ENCODE peak calls at places on chromosomes 2 and 18, in four cellular contexts. One of them, this sample, is unnamed.

GRCh38 chr2:170509460-170510193 is 205.5 kb upstream of the SP5 start:
- DNase-seq in hepatocyte: no peak
- DNase-seq in GM23338: no peak
- DNase-seq in mammary epithelial cell: no peak
- DNase-seq in this sample: no peak

GRCh38 chr2:230666885-230667712 is 45.5 kb upstream of the CAB39 start:
- DNase-seq in hepatocyte: no peak
- DNase-seq in GM23338: no peak
- DNase-seq in mammary epithelial cell: peak; percentile 63
- DNase-seq in this sample: peak; percentile 48

GRCh38 chr18:62878305-62878704 is 163.0 kb downstream of the PHLPP1 start:
- DNase-seq in hepatocyte: no peak
- DNase-seq in GM23338: no peak
- DNase-seq in mammary epithelial cell: no peak
- DNase-seq in this sample: no peak

GRCh38 chr2:157468931-157469708 is 25.2 kb upstream of the CYTIP start:
- DNase-seq in hepatocyte: no peak
- DNase-seq in GM23338: no peak
- DNase-seq in mammary epithelial cell: peak; percentile 44
- DNase-seq in this sample: no peak

GRCh38 chr2:16392647-16393482 is 272.8 kb downstream of the CYRIA start:
- DNase-seq in hepatocyte: peak; percentile 21
- DNase-seq in GM23338: no peak
- DNase-seq in mammary epithelial cell: no peak
- DNase-seq in this sample: no peak

GRCh38 chr2:84939426-84940087 is 31.4 kb upstream of the KCMF1 start:
- DNase-seq in hepatocyte: no peak
- DNase-seq in GM23338: no peak
- DNase-seq in mammary epithelial cell: peak; percentile 40
- DNase-seq in this sample: no peak

GRCh38 chr2:169734172-169734847 is 678 bp downstream of the KLHL23 start:
- DNase-seq in hepatocyte: peak; percentile 62
- DNase-seq in GM23338: peak; percentile 75
- DNase-seq in mammary epithelial cell: peak; percentile 14
- DNase-seq in this sample: no peak

GRCh38 chr2:190599073-190599472 is 49.8 kb upstream of the NAB1 start:
- DNase-seq in hepatocyte: no peak
- DNase-seq in GM23338: no peak
- DNase-seq in mammary epithelial cell: no peak
- DNase-seq in this sample: no peak

GRCh38 chr18:56470679-56471345 is 167.6 kb downstream of the TXNL1 start:
- DNase-seq in hepatocyte: no peak
- DNase-seq in GM23338: no peak
- DNase-seq in mammary epithelial cell: no peak
- DNase-seq in this sample: no peak

GRCh38 chr2:219155054-219155644 is 5.5 kb downstream of the NHEJ1 start:
- DNase-seq in hepatocyte: peak; percentile 88
- DNase-seq in GM23338: peak; percentile 94
- DNase-seq in mammary epithelial cell: peak; percentile 54
- DNase-seq in this sample: peak; percentile 12

GRCh38 chr2:10123281-10123680 is 742 bp downstream of the RRM2 start:
- DNase-seq in hepatocyte: no peak
- DNase-seq in GM23338: no peak
- DNase-seq in mammary epithelial cell: no peak
- DNase-seq in this sample: no peak

GRCh38 chr18:51337406-51337805 is 139.9 kb upstream of the MEX3C start:
- DNase-seq in hepatocyte: no peak
- DNase-seq in GM23338: no peak
- DNase-seq in mammary epithelial cell: peak; percentile 73
- DNase-seq in this sample: no peak

GRCh38 chr2:19900536-19901200 is 1.1 kb downstream of the TTC32 start:
- DNase-seq in hepatocyte: no peak
- DNase-seq in GM23338: peak; percentile 11
- DNase-seq in mammary epithelial cell: peak; percentile 39
- DNase-seq in this sample: no peak

GRCh38 chr2:207131634-207132418 is 33.9 kb downstream of the KLF7 start:
- DNase-seq in hepatocyte: no peak
- DNase-seq in GM23338: no peak
- DNase-seq in mammary epithelial cell: no peak
- DNase-seq in this sample: no peak

GRCh38 chr2:197258580-197258979 is 52.0 kb downstream of the ANKRD44 start:
- DNase-seq in hepatocyte: no peak
- DNase-seq in GM23338: no peak
- DNase-seq in mammary epithelial cell: peak; percentile 10
- DNase-seq in this sample: no peak
- H3K27ac ChIP-seq in hepatocyte: no peak overlapping the region
- H3K27ac ChIP-seq in GM23338: no peak overlapping the region
- H3K27ac ChIP-seq in mammary epithelial cell: no peak overlapping the region
- H3K27ac ChIP-seq in this sample: no peak overlapping the region

DNA sequence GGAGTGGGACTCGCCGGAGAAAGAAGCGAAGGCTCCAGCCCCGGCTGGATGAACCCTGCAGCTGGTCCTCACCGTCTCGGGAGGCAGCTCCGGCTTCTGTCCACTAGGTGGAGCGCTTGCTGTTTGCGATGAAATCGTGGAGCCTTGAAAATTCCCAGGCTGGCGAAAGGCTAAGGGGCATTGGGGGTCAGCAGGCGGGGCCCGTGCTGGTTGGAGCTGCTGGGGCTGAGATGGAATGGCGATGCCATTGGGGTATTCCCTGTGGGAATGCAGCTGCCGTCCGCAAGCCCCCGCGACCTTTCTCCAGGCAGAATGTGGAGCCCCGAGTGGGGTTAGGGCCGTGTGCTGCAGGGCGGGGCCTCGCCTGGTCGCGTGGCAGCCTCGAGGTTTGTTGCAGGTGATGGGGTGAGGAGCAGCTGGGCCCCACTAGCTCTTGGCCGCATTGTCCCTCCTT is 81.4 kb downstream of the RTP5 start:
- DNase-seq in hepatocyte: peak; percentile 89
- DNase-seq in GM23338: peak; percentile 97
- DNase-seq in mammary epithelial cell: peak; percentile 39
- DNase-seq in this sample: peak; percentile 56
- TF ChIP-seq EZH2 in hepatocyte: no peak
- TF ChIP-seq EZH2 in GM23338: no peak
- TF ChIP-seq EZH2 in mammary epithelial cell: no peak
- TF ChIP-seq EZH2 in this sample: no peak

DNA sequence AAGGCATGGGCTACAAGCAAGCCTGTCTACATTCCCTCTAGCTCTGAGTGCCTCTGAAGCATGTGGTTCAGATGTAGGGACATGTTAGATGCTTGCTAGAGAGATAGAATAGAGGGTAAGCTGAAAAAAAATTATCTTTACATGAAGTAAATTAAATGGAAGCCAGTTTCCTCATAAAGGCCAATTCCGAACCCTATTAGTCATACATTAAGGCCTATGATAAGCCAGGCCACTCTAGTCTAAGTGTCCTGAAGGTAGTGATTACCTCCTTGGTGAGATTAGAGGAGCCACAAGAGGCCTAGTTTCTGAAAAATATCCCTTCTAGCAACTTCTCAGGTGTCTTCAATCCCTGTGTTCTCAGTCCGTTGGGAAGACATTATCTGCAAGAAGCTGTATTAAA is 72.4 kb upstream of the NPAS2 start:
- DNase-seq in hepatocyte: no peak
- DNase-seq in GM23338: no peak
- DNase-seq in mammary epithelial cell: no peak
- DNase-seq in this sample: no peak
- H3K4me2 ChIP-seq in hepatocyte: no peak overlapping the region
- H3K4me2 ChIP-seq in GM23338: no peak overlapping the region
- H3K4me2 ChIP-seq in mammary epithelial cell: no peak overlapping the region
- H3K4me2 ChIP-seq in this sample: no peak overlapping the region

GRCh38 chr2:177332992-177333388 is 59.6 kb upstream of the AGPS start:
- DNase-seq in hepatocyte: no peak
- DNase-seq in GM23338: no peak
- DNase-seq in mammary epithelial cell: no peak
- DNase-seq in this sample: no peak
- H3K27ac ChIP-seq in hepatocyte: peak overlapping the region; percentile 42
- H3K27ac ChIP-seq in GM23338: peak overlapping the region; percentile 41
- H3K27ac ChIP-seq in mammary epithelial cell: no peak overlapping the region
- H3K27ac ChIP-seq in this sample: no peak overlapping the region

DNA sequence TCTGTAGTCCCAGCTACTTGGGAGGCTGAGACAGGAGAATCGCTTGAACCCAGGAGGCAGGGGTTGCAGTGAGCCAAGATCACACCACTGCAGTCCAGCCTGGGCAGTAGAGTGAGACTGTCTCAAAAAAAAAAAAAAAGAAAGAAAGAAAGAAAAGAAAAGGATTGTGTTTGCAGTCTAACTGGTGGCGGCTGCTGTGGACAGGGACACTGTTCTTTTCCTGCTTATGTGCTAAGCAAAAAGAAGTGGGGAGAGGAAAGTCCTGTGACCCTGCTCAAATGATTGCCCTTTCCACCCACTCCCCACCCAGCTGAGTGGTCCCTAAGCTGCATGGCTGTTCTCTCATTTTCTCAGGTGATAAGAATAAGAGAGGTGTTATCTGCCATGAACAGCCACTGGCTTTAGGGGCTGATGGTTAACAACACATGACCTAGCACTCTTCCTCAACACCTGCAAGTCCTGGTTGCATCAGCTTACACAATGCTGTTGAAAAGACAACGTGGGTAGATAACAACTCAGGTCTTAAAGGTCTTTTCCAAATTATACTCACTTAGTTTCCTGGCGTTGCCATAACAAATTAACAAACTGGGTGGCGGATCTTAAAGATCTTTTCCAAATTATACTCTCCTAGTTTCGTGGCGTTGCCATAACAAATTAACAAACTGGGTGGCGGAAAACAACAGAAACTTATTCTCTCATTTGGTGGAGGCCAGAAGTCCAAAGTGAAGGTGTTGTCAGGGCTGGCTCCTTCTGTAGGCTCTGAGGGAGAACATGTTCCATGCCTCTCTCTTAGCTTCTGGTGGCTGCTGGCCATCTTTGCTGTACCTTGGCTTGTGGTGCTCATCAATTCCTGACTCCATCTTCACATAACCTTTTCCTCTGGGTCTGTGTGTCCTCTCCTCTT is 90.3 kb upstream of the RTN4 start:
- DNase-seq in hepatocyte: no peak
- DNase-seq in GM23338: no peak
- DNase-seq in mammary epithelial cell: no peak
- DNase-seq in this sample: no peak
- TF ChIP-seq EZH2 in hepatocyte: no peak
- TF ChIP-seq EZH2 in GM23338: no peak
- TF ChIP-seq EZH2 in mammary epithelial cell: no peak
- TF ChIP-seq EZH2 in this sample: no peak

DNA sequence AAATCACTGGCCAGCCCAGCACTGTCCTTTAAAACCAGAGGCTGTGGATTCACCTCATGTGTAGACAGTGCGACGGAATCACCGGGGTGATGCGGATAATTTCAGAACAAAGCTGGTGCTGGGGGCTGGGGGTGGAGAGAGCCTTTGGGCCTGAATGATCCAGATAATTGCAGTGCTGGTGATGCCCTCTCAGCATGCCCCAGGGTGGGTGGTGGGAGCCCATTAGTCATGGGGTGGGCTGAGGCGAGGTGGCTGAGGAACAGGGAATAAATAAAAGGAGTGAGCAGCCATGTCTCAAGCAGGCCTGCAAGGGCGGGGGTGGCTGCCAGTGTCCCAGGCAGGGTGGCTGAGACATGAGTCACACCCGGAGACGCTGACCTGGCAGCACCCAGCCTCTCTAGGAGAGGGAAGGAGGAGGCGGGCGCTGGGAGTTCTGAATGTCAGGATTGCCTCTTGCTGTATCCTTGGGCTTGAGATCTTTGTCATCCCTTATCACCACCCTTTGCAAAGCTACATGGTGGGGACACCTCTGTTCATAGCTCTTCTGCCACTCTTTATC is 151.0 kb upstream of the MSH6 start:
- DNase-seq in hepatocyte: peak; percentile 81
- DNase-seq in GM23338: no peak
- DNase-seq in mammary epithelial cell: peak; percentile 71
- DNase-seq in this sample: peak; percentile 83
- H3K4me2 ChIP-seq in hepatocyte: no peak overlapping the region
- H3K4me2 ChIP-seq in GM23338: no peak overlapping the region
- H3K4me2 ChIP-seq in mammary epithelial cell: peak overlapping the region; percentile 33
- H3K4me2 ChIP-seq in this sample: peak overlapping the region; percentile 55

GRCh38 chr18:34773378-34773777 is 63.3 kb downstream of the DTNA start:
- DNase-seq in hepatocyte: no peak
- DNase-seq in GM23338: no peak
- DNase-seq in mammary epithelial cell: no peak
- DNase-seq in this sample: no peak

GRCh38 chr18:34772887-34773286 is 62.8 kb downstream of the DTNA start:
- DNase-seq in hepatocyte: no peak
- DNase-seq in GM23338: no peak
- DNase-seq in mammary epithelial cell: no peak
- DNase-seq in this sample: no peak

GRCh38 chr18:34773961-34774754 is 64.1 kb downstream of the DTNA start:
- DNase-seq in hepatocyte: peak; percentile 18
- DNase-seq in GM23338: no peak
- DNase-seq in mammary epithelial cell: peak; percentile 43
- DNase-seq in this sample: peak; percentile 3

GRCh38 chr18:34767601-34768027 is 57.5 kb downstream of the DTNA start:
- DNase-seq in hepatocyte: no peak
- DNase-seq in GM23338: no peak
- DNase-seq in mammary epithelial cell: peak; percentile 93
- DNase-seq in this sample: no peak

DNA sequence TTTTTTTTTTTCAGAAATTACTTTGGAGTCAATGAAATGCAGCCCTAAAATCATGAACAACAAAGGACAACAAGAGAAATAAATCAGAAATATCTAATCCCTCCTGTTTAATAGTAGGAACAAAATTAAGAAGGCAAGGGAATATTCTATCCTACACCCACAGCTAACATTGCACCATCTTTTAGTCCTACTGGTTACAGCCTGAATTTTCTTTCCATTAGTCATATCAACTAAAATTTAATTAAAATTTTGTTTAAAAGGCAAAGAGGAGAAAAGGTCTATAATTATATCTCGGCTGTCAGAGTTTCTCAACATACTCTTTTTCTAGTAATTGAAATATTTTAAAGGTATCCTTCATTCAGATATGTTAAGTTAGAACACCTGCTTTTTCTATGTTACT is 61.9 kb downstream of the DTNA start:
- DNase-seq in hepatocyte: no peak
- DNase-seq in GM23338: no peak
- DNase-seq in mammary epithelial cell: no peak
- DNase-seq in this sample: no peak
- H3K27ac ChIP-seq in hepatocyte: no peak overlapping the region
- H3K27ac ChIP-seq in GM23338: no peak overlapping the region
- H3K27ac ChIP-seq in mammary epithelial cell: no peak overlapping the region
- H3K27ac ChIP-seq in this sample: no peak overlapping the region

This sample was measured in PC-9.